ENCODE peak calls at places on chromosomes 4 and X, in ten cellular contexts. Z is globus pallidus, K is AG09319, D is RWPE1, G is lower lobe of right lung, L is Kasumi-1, S is mammary epithelial cell, B is fibroblast of pulmonary artery, V is GM20000, A is NB4. Y is an unnamed sample.

GRCh38 chrX:155070975-155071693 is at the start of the genes BRCC3, CMC4 and MTCP1:
- DNase-seq in Z (peak), K (peak), D (peak), G (peak), L (peak), S (peak), B (peak), V (peak), A (peak), Y (peak)

GRCh38 chr4:85734446-85734845 is 259.5 kb downstream of the ARHGAP24 start:
- DNase-seq in Z (peak), K (no peak), D (no peak), G (no peak), L (no peak), S (peak), B (no peak), V (no peak), A (no peak), Y (no peak)

GRCh38 chrX:54473993-54474859 is 21.8 kb downstream of the FGD1 start:
- DNase-seq in Z (no peak), K (no peak), D (peak), G (no peak), L (no peak), S (peak), B (no peak), V (no peak), A (no peak), Y (no peak)

GRCh38 chr4:75249739-75250138 is 264.5 kb downstream of the RCHY1 start:
- DNase-seq in Z (no peak), K (no peak), D (no peak), G (no peak), L (no peak), S (no peak), B (no peak), V (no peak), A (no peak), Y (no peak)

GRCh38 chr4:179123079-179123478 is 1680.8 kb upstream of the AGA start:
- DNase-seq in Z (no peak), K (no peak), D (no peak), G (no peak), L (no peak), S (no peak), B (no peak), V (no peak), A (no peak), Y (no peak)

GRCh38 chrX:140354431-140355120 is 150.3 kb downstream of the SOX3 start:
- DNase-seq in Z (no peak), K (no peak), D (no peak), G (no peak), L (no peak), S (no peak), B (no peak), V (no peak), A (no peak), Y (no peak)

GRCh38 chr4:8383451-8384160 is 56.9 kb downstream of the ACOX3 start:
- DNase-seq in Z (no peak), K (no peak), D (no peak), G (peak), L (no peak), S (no peak), B (peak), V (no peak), A (no peak), Y (no peak)

GRCh38 chr4:86556791-86557415 is 37.2 kb upstream of the PTPN13 start:
- DNase-seq in Z (no peak), K (no peak), D (no peak), G (no peak), L (peak), S (peak), B (peak), V (no peak), A (peak), Y (no peak)

GRCh38 chrX:68503830-68504229 is 5.0 kb downstream of the YIPF6 start:
- DNase-seq in Z (no peak), K (no peak), D (no peak), G (no peak), L (no peak), S (peak), B (no peak), V (no peak), A (no peak), Y (no peak)

GRCh38 chr4:7803992-7804758 is 135.5 kb downstream of the AFAP1 start:
- DNase-seq in Z (peak), K (no peak), D (peak), G (peak), L (peak), S (peak), B (peak), V (peak), A (peak), Y (peak)

GRCh38 chr4:81651500-81651899 is 179.8 kb upstream of the RASGEF1B start:
- DNase-seq in Z (no peak), K (no peak), D (no peak), G (no peak), L (no peak), S (peak), B (peak), V (no peak), A (no peak), Y (no peak)

GRCh38 chr4:82432596-82432995 is 2.2 kb downstream of the ENOPH1 start:
- DNase-seq in Z (no peak), K (no peak), D (no peak), G (no peak), L (no peak), S (no peak), B (no peak), V (no peak), A (no peak), Y (peak)

GRCh38 chr4:2247128-2248043 is 5.5 kb upstream of the HAUS3 start:
- DNase-seq in Z (no peak), K (no peak), D (no peak), G (peak), L (no peak), S (no peak), B (no peak), V (peak), A (no peak), Y (peak)